ENCODE peak calls at places on chromosomes 16 and 17, in eight cellular contexts. S is Panc1, V is HCT116, P is K562, E is HepG2, L is upper lobe of left lung, T is GM23338, G is GM12878. M is an unnamed sample.

GRCh38 chr17:48024149-48025039 is 13.2 kb downstream of the COPZ2 start:
- ATAC-seq in T (peak; percentile 7), G (peak; percentile 44), P (no peak), V (peak; percentile 28), L (peak; percentile 54), S (peak; percentile 26), E (peak; percentile 15), M (peak; percentile 8)

GRCh38 chr17:57289613-57290012 is 33.3 kb downstream of the MSI2 start:
- ATAC-seq in V (no peak), T (no peak), L (no peak), E (no peak), P (no peak), G (no peak), S (no peak), M (no peak)

GRCh38 chr17:27566673-27567562 is 64.1 kb upstream of the LGALS9 start:
- ATAC-seq in G (no peak), T (no peak), S (no peak), P (peak; percentile 8), V (no peak), L (no peak), E (no peak), M (no peak)

GRCh38 chr16:10938321-10938720 is 3.9 kb downstream of the DEXI start:
- ATAC-seq in G (peak; percentile 12), E (no peak), V (no peak), L (no peak), P (no peak), S (no peak), T (no peak), M (no peak)

GRCh38 chr16:86142801-86143236 is 243.9 kb downstream of the IRF8 start:
- ATAC-seq in V (no peak), S (peak; percentile 56), T (no peak), G (peak; percentile 79), L (no peak), E (no peak), P (no peak), M (no peak)

GRCh38 chr16:85859818-85860125 is 39.2 kb upstream of the IRF8 start:
- ATAC-seq in P (no peak), G (peak; percentile 5), L (no peak), S (no peak), E (peak; percentile 16), T (peak; percentile 66), V (peak; percentile 49), M (no peak)

GRCh38 chr17:48592592-48592991 is 987 bp downstream of the HOXB5 start:
- ATAC-seq in V (no peak), S (no peak), P (no peak), G (peak; percentile 55), L (peak; percentile 37), E (no peak), T (peak; percentile 3), M (no peak)

GRCh38 chr16:65756163-65756562 is 610.3 kb upstream of the CDH5 start:
- ATAC-seq in T (no peak), L (no peak), E (no peak), V (no peak), S (no peak), G (no peak), P (no peak), M (no peak)

GRCh38 chr17:18987862-18988545 is 16.6 kb downstream of the FAM83G start:
- ATAC-seq in S (peak; percentile 15), E (no peak), V (no peak), L (no peak), G (no peak), T (no peak), P (no peak), M (no peak)

GRCh38 chr17:35534694-35535093 is 2.8 kb downstream of the SLFN12L start:
- ATAC-seq in T (no peak), S (no peak), L (no peak), E (no peak), P (no peak), V (no peak), G (no peak), M (no peak)

GRCh38 chr17:35539659-35540026 is 2.2 kb upstream of the SLFN12L start:
- ATAC-seq in V (peak; percentile 54), E (no peak), T (peak; percentile 55), P (peak; percentile 32), L (no peak), S (no peak), G (no peak), M (no peak)

GRCh38 chr17:35540589-35541404 is 3.3 kb upstream of the SLFN12L start:
- ATAC-seq in S (peak; percentile 71), T (no peak), G (peak; percentile 57), V (no peak), L (peak; percentile 77), P (peak; percentile 53), E (no peak), M (peak; percentile 57)

GRCh38 chr17:35536664-35537160 is 766 bp downstream of the SLFN12L start:
- ATAC-seq in G (peak; percentile 10), P (peak; percentile 18), S (no peak), E (no peak), L (no peak), T (no peak), V (no peak), M (no peak)

GRCh38 chr17:35537569-35538209 is at the start of gene SLFN12L:
- ATAC-seq in L (peak; percentile 46), V (no peak), S (no peak), G (peak; percentile 50), P (no peak), E (no peak), T (no peak), M (no peak)
- TF ChIP-seq POLR2AphosphoS5 in L (no peak), V (no peak), S (no peak), G (no peak), P (no peak), E (no peak), T (no peak), M (no peak)

DNA sequence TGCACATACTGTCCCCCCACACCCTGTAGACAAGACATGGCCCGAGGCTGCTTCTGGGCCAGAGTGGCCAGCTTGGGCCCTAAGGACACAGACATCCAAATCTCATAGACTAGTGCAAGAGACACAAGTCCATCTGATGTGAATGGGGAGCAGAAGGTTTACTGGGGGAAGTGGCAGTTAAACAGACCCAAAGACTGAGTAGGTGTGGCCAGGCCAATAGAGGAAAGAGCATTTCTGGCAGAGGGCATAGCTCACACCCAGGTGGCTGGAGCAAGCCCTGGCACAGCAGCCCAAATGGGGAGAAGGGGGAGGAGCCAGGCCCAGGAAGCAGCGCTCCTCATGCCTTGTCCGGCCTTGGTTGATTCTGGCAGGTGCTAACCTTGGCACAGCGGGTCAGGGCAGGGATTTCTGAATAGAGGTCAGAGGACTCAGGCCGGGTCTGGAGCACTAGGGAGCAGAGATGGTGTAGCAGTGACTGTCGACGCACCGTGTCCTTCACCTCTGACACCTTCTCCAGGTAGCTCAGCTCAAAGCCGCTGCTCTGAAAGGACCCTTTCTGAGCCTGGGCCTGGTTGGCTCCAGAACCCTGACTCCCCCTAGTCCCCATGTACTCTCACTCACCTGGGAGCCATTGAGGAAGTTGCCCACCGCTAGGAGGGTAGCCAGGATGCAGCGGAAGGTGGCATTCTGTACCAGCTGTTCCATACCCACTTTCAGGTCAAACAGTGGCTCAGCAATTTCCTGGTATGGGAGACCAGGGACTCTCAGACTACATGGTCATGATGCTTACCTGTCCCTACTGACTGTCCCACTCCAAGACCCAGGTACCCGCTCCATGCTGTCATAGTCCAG is 4.1 kb downstream of the TMEM208 start:
- ATAC-seq in P (no peak), V (no peak), L (no peak), G (no peak), S (no peak), T (no peak), E (no peak), M (no peak)
- TF ChIP-seq POLR2AphosphoS5 in P (peak; percentile 10), V (no peak), L (no peak), G (peak; percentile 46), S (peak; percentile 34), T (peak; percentile 29), E (no peak), M (no peak)

DNA sequence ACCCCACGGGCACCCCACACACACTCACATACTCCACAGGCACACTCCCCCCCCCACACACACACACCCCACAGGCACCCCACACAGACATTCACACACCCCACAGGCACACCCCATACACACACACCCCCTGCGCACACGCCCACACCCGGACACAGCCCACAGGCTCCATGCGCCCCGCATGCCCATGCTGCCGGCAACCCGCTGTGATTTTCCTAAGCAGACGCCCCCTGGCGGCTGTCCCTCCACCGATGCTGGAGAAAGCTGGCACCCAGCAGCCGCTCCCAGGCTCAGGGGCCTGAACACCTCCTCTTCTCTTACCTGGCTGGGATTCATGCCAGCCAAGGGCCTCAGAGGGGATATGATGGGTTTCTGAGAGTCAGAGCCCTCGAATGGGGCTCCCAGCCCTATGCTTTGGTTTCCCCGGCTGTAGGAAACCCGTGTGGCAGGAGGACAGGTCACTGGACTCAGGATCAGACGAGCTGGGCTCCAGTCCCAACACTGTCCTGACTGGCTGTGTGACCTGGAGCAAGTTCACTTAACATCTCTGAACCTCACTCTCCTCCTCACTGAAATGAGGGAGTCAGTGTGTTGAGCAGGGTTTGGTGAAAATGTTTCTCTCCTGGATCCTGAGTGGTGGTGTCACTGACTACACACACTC is 19.6 kb upstream of the TNFRSF13B start:
- ATAC-seq in E (peak; percentile 88), T (peak; percentile 90), S (peak; percentile 85), V (peak; percentile 88), L (peak; percentile 66), G (peak; percentile 24), P (peak; percentile 91), M (peak; percentile 65)
- TF ChIP-seq POLR2AphosphoS5 in E (no peak), T (no peak), S (no peak), V (peak; percentile 16), L (no peak), G (no peak), P (no peak), M (no peak)

GRCh38 chr16:730666-731509 is 4.0 kb downstream of the HAGHL start:
- ATAC-seq in T (no peak), P (no peak), G (no peak), S (no peak), V (no peak), L (no peak), E (no peak), M (no peak)
- TF ChIP-seq POLR2AphosphoS5 in T (no peak), P (no peak), G (no peak), S (no peak), V (no peak), L (no peak), E (no peak), M (no peak)